ENCODE peak calls at places on chromosomes 7 and 10, in four cellular contexts. One of them, this sample, is unnamed. For H3K4me1, the result is how much of the 10 kb centered on the place peaks cover.

GRCh38 chr7:2969398-2970306 is 74.0 kb downstream of the CARD11 start:
- DNase-seq in heart left ventricle: no peak
- DNase-seq in CD4-positive, alpha-beta memory T cell: no peak
- DNase-seq in uterus: no peak
- DNase-seq in this sample: no peak

GRCh38 chr7:151248191-151249033 is at the start of gene SMARCD3:
- DNase-seq in CD4-positive, alpha-beta memory T cell: peak
- DNase-seq in heart left ventricle: peak
- DNase-seq in uterus: peak
- DNase-seq in this sample: peak

GRCh38 chr10:75418287-75418686 is 13.1 kb upstream of the LRMDA start:
- DNase-seq in heart left ventricle: no peak
- DNase-seq in uterus: no peak
- DNase-seq in CD4-positive, alpha-beta memory T cell: no peak
- DNase-seq in this sample: no peak

GRCh38 chr7:82678716-82679115 is 235.1 kb upstream of the CACNA2D1 start:
- DNase-seq in uterus: no peak
- DNase-seq in heart left ventricle: no peak
- DNase-seq in CD4-positive, alpha-beta memory T cell: peak
- DNase-seq in this sample: no peak

GRCh38 chr7:82527831-82528230 is 84.3 kb upstream of the CACNA2D1 start:
- DNase-seq in CD4-positive, alpha-beta memory T cell: no peak
- DNase-seq in heart left ventricle: no peak
- DNase-seq in uterus: no peak
- DNase-seq in this sample: no peak

GRCh38 chr10:6036861-6037321 is 25.3 kb downstream of the IL2RA start:
- DNase-seq in heart left ventricle: no peak
- DNase-seq in uterus: no peak
- DNase-seq in CD4-positive, alpha-beta memory T cell: no peak
- DNase-seq in this sample: peak

GRCh38 chr10:48710647-48711046 is 26.0 kb downstream of the WDFY4 start:
- DNase-seq in heart left ventricle: no peak
- DNase-seq in uterus: no peak
- DNase-seq in CD4-positive, alpha-beta memory T cell: no peak
- DNase-seq in this sample: no peak

GRCh38 chr10:50210876-50211275 is 40.4 kb downstream of the ASAH2 start:
- DNase-seq in CD4-positive, alpha-beta memory T cell: no peak
- DNase-seq in heart left ventricle: no peak
- DNase-seq in uterus: no peak
- DNase-seq in this sample: no peak

GRCh38 chr10:6314620-6315205 is 112.0 kb downstream of the PFKFB3 start:
- DNase-seq in heart left ventricle: no peak
- DNase-seq in uterus: no peak
- DNase-seq in CD4-positive, alpha-beta memory T cell: no peak
- DNase-seq in this sample: peak

GRCh38 chr10:123245264-123245663 is 91.1 kb downstream of the BUB3 start:
- DNase-seq in uterus: no peak
- DNase-seq in heart left ventricle: no peak
- DNase-seq in CD4-positive, alpha-beta memory T cell: no peak
- DNase-seq in this sample: no peak

GRCh38 chr10:63083904-63084689 is 49.0 kb upstream of the NRBF2 start:
- DNase-seq in uterus: peak
- DNase-seq in CD4-positive, alpha-beta memory T cell: peak
- DNase-seq in heart left ventricle: peak
- DNase-seq in this sample: peak

GRCh38 chr7:137091396-137091795 is 222.9 kb downstream of the CHRM2 start:
- DNase-seq in uterus: no peak
- DNase-seq in CD4-positive, alpha-beta memory T cell: no peak
- DNase-seq in heart left ventricle: no peak
- DNase-seq in this sample: no peak

GRCh38 chr7:140571537-140572122 is 69.0 kb downstream of the DENND2A start:
- DNase-seq in heart left ventricle: no peak
- DNase-seq in uterus: no peak
- DNase-seq in CD4-positive, alpha-beta memory T cell: no peak
- DNase-seq in this sample: no peak

GRCh38 chr10:97549587-97550322 is 22.8 kb upstream of the ANKRD2 start:
- DNase-seq in heart left ventricle: peak
- DNase-seq in CD4-positive, alpha-beta memory T cell: no peak
- DNase-seq in uterus: peak
- DNase-seq in this sample: no peak

GRCh38 chr10:74234569-74234968 is 83.5 kb downstream of the ADK start:
- DNase-seq in CD4-positive, alpha-beta memory T cell: peak
- DNase-seq in uterus: no peak
- DNase-seq in heart left ventricle: no peak
- DNase-seq in this sample: no peak

GRCh38 chr7:116259821-116260440 is 49.6 kb downstream of the TES start:
- DNase-seq in uterus: no peak
- DNase-seq in heart left ventricle: no peak
- DNase-seq in CD4-positive, alpha-beta memory T cell: no peak
- DNase-seq in this sample: no peak

GRCh38 chr7:36521911-36522310 is 132.2 kb downstream of the ANLN start:
- DNase-seq in CD4-positive, alpha-beta memory T cell: no peak
- DNase-seq in heart left ventricle: no peak
- DNase-seq in uterus: no peak
- DNase-seq in this sample: no peak

GRCh38 chr7:95899919-95900513 is 127.7 kb downstream of the DYNC1I1 start:
- DNase-seq in CD4-positive, alpha-beta memory T cell: no peak
- DNase-seq in heart left ventricle: no peak
- DNase-seq in uterus: no peak
- DNase-seq in this sample: no peak

GRCh38 chr10:114874827-114875541 is 53.4 kb downstream of the FHIP2A start:
- DNase-seq in heart left ventricle: no peak
- DNase-seq in CD4-positive, alpha-beta memory T cell: no peak
- DNase-seq in uterus: peak
- DNase-seq in this sample: no peak

GRCh38 chr10:35217458-35217857 is 90.8 kb downstream of the CREM start:
- DNase-seq in heart left ventricle: no peak
- DNase-seq in uterus: no peak
- DNase-seq in CD4-positive, alpha-beta memory T cell: no peak
- DNase-seq in this sample: peak

GRCh38 chr10:86756511-86757109 is at the start of gene BMPR1A:
- DNase-seq in uterus: no peak
- DNase-seq in heart left ventricle: peak
- DNase-seq in CD4-positive, alpha-beta memory T cell: no peak
- DNase-seq in this sample: peak

GRCh38 chr7:143375298-143376034 is 5.7 kb upstream of the ZYX start:
- DNase-seq in uterus: no peak
- DNase-seq in heart left ventricle: no peak
- DNase-seq in CD4-positive, alpha-beta memory T cell: peak
- DNase-seq in this sample: no peak

GRCh38 chr7:16169537-16169936 is 251.8 kb downstream of the CRPPA start:
- DNase-seq in CD4-positive, alpha-beta memory T cell: no peak
- DNase-seq in uterus: no peak
- DNase-seq in heart left ventricle: no peak
- DNase-seq in this sample: no peak

GRCh38 chr10:111119637-111120036 is 42.8 kb downstream of the ADRA2A start:
- DNase-seq in CD4-positive, alpha-beta memory T cell: no peak
- DNase-seq in uterus: no peak
- DNase-seq in heart left ventricle: no peak
- DNase-seq in this sample: no peak

GRCh38 chr7:77251519-77251819 is 51.9 kb upstream of the FGL2 start:
- DNase-seq in CD4-positive, alpha-beta memory T cell: no peak
- DNase-seq in heart left ventricle: no peak
- DNase-seq in uterus: no peak
- DNase-seq in this sample: no peak

GRCh38 chr10:101032637-101033201 is 1.7 kb downstream of the SFXN3 start:
- DNase-seq in heart left ventricle: peak
- DNase-seq in CD4-positive, alpha-beta memory T cell: no peak
- DNase-seq in uterus: peak
- DNase-seq in this sample: peak

GRCh38 chr10:4130685-4131084 is 345.7 kb upstream of the KLF6 start:
- DNase-seq in uterus: no peak
- DNase-seq in CD4-positive, alpha-beta memory T cell: peak
- DNase-seq in heart left ventricle: no peak
- DNase-seq in this sample: no peak

GRCh38 chr7:134941185-134941900 is 45.0 kb upstream of the AGBL3 start:
- DNase-seq in uterus: peak
- DNase-seq in heart left ventricle: no peak
- DNase-seq in CD4-positive, alpha-beta memory T cell: no peak
- DNase-seq in this sample: no peak

GRCh38 chr10:122821808-122822207 is 23.8 kb downstream of the CUZD1 start:
- DNase-seq in heart left ventricle: no peak
- DNase-seq in uterus: no peak
- DNase-seq in CD4-positive, alpha-beta memory T cell: no peak
- DNase-seq in this sample: no peak

GRCh38 chr10:13969118-13969791 is 361.5 kb downstream of the FRMD4A start:
- DNase-seq in uterus: no peak
- DNase-seq in heart left ventricle: no peak
- DNase-seq in CD4-positive, alpha-beta memory T cell: no peak
- DNase-seq in this sample: no peak

GRCh38 chr7:148142660-148143248 is 447.8 kb upstream of the C7orf33 start:
- DNase-seq in CD4-positive, alpha-beta memory T cell: no peak
- DNase-seq in heart left ventricle: no peak
- DNase-seq in uterus: no peak
- DNase-seq in this sample: no peak

GRCh38 chr7:119223930-119224329 is 999.4 kb downstream of the ANKRD7 start:
- DNase-seq in uterus: no peak
- DNase-seq in CD4-positive, alpha-beta memory T cell: no peak
- DNase-seq in heart left ventricle: no peak
- DNase-seq in this sample: no peak

GRCh38 chr10:11440250-11441150 is 170.9 kb downstream of the USP6NL start:
- DNase-seq in uterus: no peak
- DNase-seq in CD4-positive, alpha-beta memory T cell: no peak
- DNase-seq in heart left ventricle: no peak
- DNase-seq in this sample: no peak

GRCh38 chr10:2986341-2986933 is 80.9 kb upstream of the PFKP start:
- DNase-seq in CD4-positive, alpha-beta memory T cell: no peak
- DNase-seq in uterus: no peak
- DNase-seq in heart left ventricle: no peak
- DNase-seq in this sample: no peak

GRCh38 chr7:8290645-8291308 is 28.8 kb upstream of the ICA1 start:
- DNase-seq in heart left ventricle: no peak
- DNase-seq in CD4-positive, alpha-beta memory T cell: no peak
- DNase-seq in uterus: no peak
- DNase-seq in this sample: no peak

GRCh38 chr10:11901454-11902431 is 78.6 kb downstream of the PROSER2 start:
- DNase-seq in uterus: no peak
- DNase-seq in heart left ventricle: peak
- DNase-seq in CD4-positive, alpha-beta memory T cell: no peak
- DNase-seq in this sample: no peak

GRCh38 chr7:30564243-30564892 is 30.3 kb upstream of the GARS1 start:
- DNase-seq in heart left ventricle: peak
- DNase-seq in CD4-positive, alpha-beta memory T cell: peak
- DNase-seq in uterus: peak
- DNase-seq in this sample: peak

GRCh38 chr10:81696609-81697388 is 178.2 kb upstream of the NRG3 start:
- DNase-seq in heart left ventricle: no peak
- DNase-seq in CD4-positive, alpha-beta memory T cell: no peak
- DNase-seq in uterus: no peak
- DNase-seq in this sample: no peak

GRCh38 chr7:100464210-100464660 is at the start of gene SPACDR:
- DNase-seq in uterus: no peak
- DNase-seq in CD4-positive, alpha-beta memory T cell: no peak
- DNase-seq in heart left ventricle: no peak
- DNase-seq in this sample: no peak

GRCh38 chr7:5414876-5415275 is 8.8 kb downstream of the TNRC18 start:
- DNase-seq in CD4-positive, alpha-beta memory T cell: no peak
- DNase-seq in uterus: peak
- DNase-seq in heart left ventricle: no peak
- DNase-seq in this sample: no peak

GRCh38 chr10:103291588-103291987 is 14.7 kb downstream of the INA start:
- DNase-seq in CD4-positive, alpha-beta memory T cell: no peak
- DNase-seq in heart left ventricle: no peak
- DNase-seq in uterus: no peak
- DNase-seq in this sample: no peak
- H3K4me1 ChIP-seq in CD4-positive, alpha-beta memory T cell: under half
- H3K4me1 ChIP-seq in heart left ventricle: under half
- H3K4me1 ChIP-seq in uterus: under half
- H3K4me1 ChIP-seq in this sample: under half

GRCh38 chr7:25537678-25538375 is 309.5 kb upstream of the NPVF start:
- DNase-seq in uterus: no peak
- DNase-seq in heart left ventricle: no peak
- DNase-seq in CD4-positive, alpha-beta memory T cell: no peak
- DNase-seq in this sample: no peak
- H3K4me1 ChIP-seq in uterus: under half
- H3K4me1 ChIP-seq in heart left ventricle: under half
- H3K4me1 ChIP-seq in CD4-positive, alpha-beta memory T cell: under half
- H3K4me1 ChIP-seq in this sample: under half

DNA sequence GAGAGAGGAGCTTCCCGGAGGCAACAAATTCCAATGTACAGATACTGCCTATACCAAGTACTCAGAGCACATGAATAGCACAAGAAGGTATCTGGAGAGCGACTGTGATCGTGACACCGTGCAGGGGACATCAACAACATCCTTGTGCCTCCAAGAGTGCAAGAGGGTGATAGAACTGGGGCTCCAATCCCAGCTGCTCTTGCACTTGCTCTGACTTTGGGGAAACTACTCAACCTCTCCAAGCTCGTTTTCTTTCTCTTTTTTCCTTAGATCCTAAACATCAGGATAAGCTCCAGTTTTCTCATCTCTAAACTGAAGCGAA is 12.1 kb downstream of the RFC2 start:
- DNase-seq in CD4-positive, alpha-beta memory T cell: no peak
- DNase-seq in uterus: no peak
- DNase-seq in heart left ventricle: no peak
- DNase-seq in this sample: no peak
- H3K4me1 ChIP-seq in CD4-positive, alpha-beta memory T cell: under half
- H3K4me1 ChIP-seq in uterus: under half
- H3K4me1 ChIP-seq in heart left ventricle: under half
- H3K4me1 ChIP-seq in this sample: under half

GRCh38 chr7:44460325-44460724 is 30.1 kb downstream of the NUDCD3 start:
- DNase-seq in heart left ventricle: no peak
- DNase-seq in uterus: no peak
- DNase-seq in CD4-positive, alpha-beta memory T cell: peak
- DNase-seq in this sample: no peak
- H3K4me1 ChIP-seq in heart left ventricle: under half
- H3K4me1 ChIP-seq in uterus: under half
- H3K4me1 ChIP-seq in CD4-positive, alpha-beta memory T cell: half or more
- H3K4me1 ChIP-seq in this sample: under half

GRCh38 chr10:44853148-44853734 is 57.9 kb upstream of the TMEM72 start:
- DNase-seq in CD4-positive, alpha-beta memory T cell: no peak
- DNase-seq in uterus: no peak
- DNase-seq in heart left ventricle: no peak
- DNase-seq in this sample: no peak
- H3K4me1 ChIP-seq in CD4-positive, alpha-beta memory T cell: under half
- H3K4me1 ChIP-seq in uterus: under half
- H3K4me1 ChIP-seq in heart left ventricle: under half
- H3K4me1 ChIP-seq in this sample: under half

This sample was measured in lung.